ENCODE peak calls at places on chromosomes 4 and X, in ten cellular contexts. H is activated CD4-positive, alpha-beta T cell treated with anti-CD3 and anti-CD28 coated beads for 36 hours; V is EL; W is astrocyte of the spinal cord; Z is HCEC 1CT; N is HT1080; S is effector memory CD8-positive, alpha-beta T cell; X is mesendoderm; U is substantia nigra; I is CD8-positive, alpha-beta T cell. A is an unnamed sample.

GRCh38 chrX:43882294-43882681 is at the start of gene MAOB:
- DNase-seq in H (peak), V (no peak), W (no peak), Z (no peak), N (no peak), S (no peak), X (peak), U (peak), I (no peak), A (no peak)

GRCh38 chr4:3291969-3292570 is 751 bp upstream of the RGS12 start:
- DNase-seq in H (peak), V (peak), W (peak), Z (peak), N (peak), S (peak), X (peak), U (peak), I (no peak), A (no peak)

GRCh38 chr4:180557348-180557747 is 1685.9 kb upstream of the TENM3 start:
- DNase-seq in H (no peak), V (no peak), W (no peak), Z (no peak), N (no peak), S (no peak), X (peak), U (no peak), I (no peak), A (no peak)

GRCh38 chr4:82043081-82043808 is 330.5 kb downstream of the HNRNPD start:
- DNase-seq in H (no peak), V (no peak), W (no peak), Z (no peak), N (no peak), S (no peak), X (peak), U (no peak), I (no peak), A (no peak)

GRCh38 chrX:153644356-153645125 is 2.5 kb upstream of the DUSP9 start:
- DNase-seq in H (no peak), V (no peak), W (no peak), Z (no peak), N (no peak), S (no peak), X (peak), U (no peak), I (no peak), A (no peak)

GRCh38 chr4:142875117-142875516 is 29.0 kb upstream of the INPP4B start:
- DNase-seq in H (no peak), V (no peak), W (no peak), Z (no peak), N (peak), S (no peak), X (peak), U (no peak), I (no peak), A (no peak)

GRCh38 chr4:47915378-47915777 is 995 bp upstream of the NFXL1 start:
- DNase-seq in H (no peak), V (no peak), W (no peak), Z (no peak), N (no peak), S (no peak), X (no peak), U (no peak), I (no peak), A (no peak)

GRCh38 chr4:162847945-162848549 is 318.6 kb downstream of the NAF1 start:
- DNase-seq in H (no peak), V (no peak), W (no peak), Z (no peak), N (no peak), S (no peak), X (no peak), U (no peak), I (no peak), A (no peak)

GRCh38 chrX:154990496-154990895 is 32.0 kb downstream of the F8 start:
- DNase-seq in H (no peak), V (no peak), W (no peak), Z (no peak), N (no peak), S (no peak), X (no peak), U (no peak), I (no peak), A (no peak)

GRCh38 chr4:80926446-80926845 is 104.1 kb upstream of the BMP3 start:
- DNase-seq in H (no peak), V (peak), W (peak), Z (peak), N (peak), S (no peak), X (no peak), U (no peak), I (no peak), A (no peak)

GRCh38 chr4:189146994-189147929 is 793.4 kb upstream of the FRG1 start:
- DNase-seq in H (no peak), V (no peak), W (no peak), Z (no peak), N (no peak), S (no peak), X (no peak), U (no peak), I (no peak), A (no peak)